ENCODE peak calls at places on chromosomes 6 and 20, in nine cellular contexts. A, V, Q, T, B, E, R, X and D are unnamed samples.
A peak's percentile ranks its signal among the peaks of the same experiment; 100 is the strongest.

GRCh38 chr20:36792422-36792821 is 18.9 kb upstream of the DSN1 start:
- DNase-seq in A (peak; percentile 79), Q (peak; percentile 26), X (peak; percentile 65), R (no peak), E (no peak), B (peak; percentile 74), V (no peak), T (peak; percentile 70), D (no peak)

GRCh38 chr6:144443157-144443556 is 158.0 kb downstream of the UTRN start:
- DNase-seq in T (no peak), V (no peak), R (no peak), E (no peak), Q (no peak), A (no peak), X (no peak), B (no peak), D (no peak)

GRCh38 chr6:84581494-84582259 is 182.7 kb downstream of the TBX18 start:
- DNase-seq in X (no peak), A (peak; percentile 31), V (no peak), E (no peak), R (no peak), B (peak; percentile 67), Q (no peak), T (no peak), D (no peak)

GRCh38 chr6:13425971-13426931 is 61.1 kb downstream of the GFOD1 start:
- DNase-seq in T (peak; percentile 80), E (no peak), Q (no peak), R (no peak), V (no peak), X (no peak), A (no peak), B (peak; percentile 67), D (no peak)

GRCh38 chr20:8117636-8118413 is 14.2 kb upstream of the PLCB1 start:
- DNase-seq in T (no peak), E (no peak), A (no peak), R (no peak), B (peak; percentile 77), V (no peak), Q (no peak), X (no peak), D (no peak)

GRCh38 chr6:43763812-43764522 is 6.0 kb upstream of the VEGFA start:
- DNase-seq in R (no peak), E (no peak), V (no peak), T (no peak), Q (no peak), X (no peak), A (no peak), B (no peak), D (no peak)

GRCh38 chr6:68196645-68197044 is 438.4 kb upstream of the ADGRB3 start:
- DNase-seq in Q (no peak), B (peak; percentile 48), V (no peak), E (no peak), X (no peak), A (no peak), R (no peak), T (peak; percentile 61), D (no peak)

GRCh38 chr20:2292711-2293110 is 3.1 kb upstream of the TGM3 start:
- DNase-seq in E (no peak), B (no peak), A (no peak), X (no peak), V (no peak), Q (no peak), R (no peak), T (no peak), D (no peak)

GRCh38 chr20:43689165-43689564 is 22.3 kb downstream of the MYBL2 start:
- DNase-seq in V (no peak), A (no peak), B (no peak), T (no peak), R (no peak), X (no peak), Q (no peak), E (no peak), D (no peak)

GRCh38 chr20:2122921-2123320 is 21.3 kb downstream of the STK35 start:
- DNase-seq in T (no peak), R (no peak), E (peak; percentile 41), X (no peak), V (no peak), Q (no peak), B (peak; percentile 69), A (no peak), D (no peak)

GRCh38 chr6:8814440-8815000 is 379.2 kb upstream of the SLC35B3 start:
- DNase-seq in T (no peak), V (no peak), R (no peak), Q (no peak), X (no peak), B (no peak), E (no peak), A (no peak), D (no peak)

GRCh38 chr6:45170309-45170708 is 157.8 kb upstream of the RUNX2 start:
- DNase-seq in V (no peak), T (no peak), A (no peak), R (no peak), B (no peak), E (no peak), X (no peak), Q (no peak), D (no peak)

GRCh38 chr20:59752704-59753460 is 148.5 kb downstream of the PHACTR3 start:
- DNase-seq in Q (no peak), V (no peak), E (peak; percentile 58), R (no peak), T (peak; percentile 70), A (no peak), X (no peak), B (no peak), D (no peak)

GRCh38 chr6:33209856-33210255 is 1.6 kb downstream of the RING1 start:
- DNase-seq in T (no peak), X (no peak), A (no peak), B (no peak), V (no peak), R (no peak), E (no peak), Q (no peak), D (no peak)

GRCh38 chr6:128630213-128630612 is 109.8 kb upstream of the PTPRK start:
- DNase-seq in B (no peak), V (no peak), A (no peak), E (no peak), Q (no peak), T (peak; percentile 15), X (no peak), R (no peak), D (no peak)

GRCh38 chr6:54892831-54893230 is 46.3 kb downstream of the FAM83B start:
- DNase-seq in Q (no peak), B (peak; percentile 25), R (no peak), T (no peak), V (no peak), E (no peak), X (no peak), A (no peak), D (no peak)

GRCh38 chr6:37669887-37670437 is 27.7 kb downstream of the MDGA1 start:
- DNase-seq in A (no peak), B (no peak), X (no peak), R (no peak), Q (no peak), T (no peak), E (no peak), V (no peak), D (no peak)

GRCh38 chr20:63502671-63503172 is 3.8 kb upstream of the EEF1A2 start:
- DNase-seq in R (no peak), V (no peak), E (no peak), T (no peak), X (peak; percentile 94), Q (no peak), B (no peak), A (no peak), D (no peak)

GRCh38 chr6:119848706-119849105 is 499.1 kb upstream of the MAN1A1 start:
- DNase-seq in R (no peak), B (no peak), X (no peak), E (no peak), A (no peak), T (no peak), V (no peak), Q (no peak), D (no peak)

GRCh38 chr6:7809346-7809745 is 83.4 kb downstream of the BMP6 start:
- DNase-seq in T (no peak), R (no peak), E (no peak), B (no peak), Q (no peak), A (no peak), V (no peak), X (no peak), D (no peak)

GRCh38 chr6:624979-625378 is 31.9 kb downstream of the HUS1B start:
- DNase-seq in V (no peak), Q (peak; percentile 1), X (peak; percentile 3), E (no peak), A (no peak), R (no peak), B (peak; percentile 51), T (no peak), D (no peak)

GRCh38 chr6:37381579-37381978 is 27.8 kb downstream of the RNF8 start:
- DNase-seq in V (no peak), T (peak; percentile 83), R (no peak), A (peak; percentile 47), Q (peak; percentile 57), B (peak; percentile 67), E (no peak), X (peak; percentile 91), D (no peak)

GRCh38 chr20:45892828-45893500 is 1.8 kb downstream of the CTSA start:
- DNase-seq in T (peak; percentile 44), B (no peak), Q (no peak), E (no peak), A (no peak), V (no peak), X (no peak), R (no peak), D (no peak)

GRCh38 chr6:21771626-21772320 is 178.2 kb downstream of the SOX4 start:
- DNase-seq in B (peak; percentile 31), V (no peak), T (no peak), R (no peak), A (no peak), E (no peak), X (no peak), Q (no peak), D (no peak)

GRCh38 chr6:16129623-16130243 is 847 bp downstream of the MYLIP start:
- DNase-seq in A (no peak), X (peak; percentile 50), Q (peak; percentile 40), R (no peak), E (peak; percentile 26), T (peak; percentile 46), B (no peak), V (no peak), D (no peak)

GRCh38 chr20:57429579-57430202 is 38.5 kb downstream of the RBM38 start:
- DNase-seq in T (peak; percentile 59), Q (no peak), R (no peak), X (no peak), V (no peak), A (no peak), E (no peak), B (no peak), D (no peak)

GRCh38 chr6:56491606-56492328 is 150.9 kb downstream of the DST start:
- DNase-seq in A (no peak), T (no peak), V (no peak), B (peak; percentile 60), E (peak; percentile 34), X (no peak), R (no peak), Q (no peak), D (no peak)

GRCh38 chr6:99467509-99468106 is 42.5 kb upstream of the PNISR start:
- DNase-seq in A (no peak), X (peak; percentile 19), V (no peak), R (no peak), T (peak; percentile 30), B (peak; percentile 51), E (no peak), Q (peak; percentile 17), D (no peak)

GRCh38 chr6:107103082-107103481 is 12.2 kb downstream of the BEND3 start:
- DNase-seq in X (no peak), E (no peak), T (no peak), A (no peak), V (no peak), B (no peak), R (no peak), Q (no peak), D (no peak)

GRCh38 chr6:52286798-52287432 is 2.4 kb upstream of the MCM3 start:
- DNase-seq in E (peak; percentile 48), A (peak; percentile 48), R (no peak), Q (peak; percentile 73), X (peak; percentile 60), V (peak; percentile 37), T (peak; percentile 75), B (peak; percentile 76), D (peak; percentile 65)

GRCh38 chr20:36113566-36114247 is 40.8 kb upstream of the EPB41L1 start:
- DNase-seq in R (no peak), A (no peak), T (peak; percentile 60), Q (no peak), V (no peak), E (no peak), X (no peak), B (no peak), D (no peak)